ENCODE peak calls at places on chromosomes 11 and 22, in seven cellular contexts. N is lung, B is dorsolateral prefrontal cortex, V is Caco-2, Q is stomach, G is astrocyte, R is lower lobe of right lung. H is an unnamed sample.

GRCh38 chr22:41576877-41577276 is 12.8 kb downstream of the PMM1 start:
- DNase-seq in Q (peak; percentile 60), V (peak; percentile 74), G (no peak), N (no peak), R (no peak), B (peak; percentile 44), H (peak; percentile 41)

GRCh38 chr11:126465573-126466287 is 110.2 kb downstream of the ST3GAL4 start:
- DNase-seq in G (no peak), R (no peak), Q (peak; percentile 30), V (no peak), B (no peak), N (no peak), H (no peak)

GRCh38 chr11:123245567-123245966 is 50.5 kb upstream of the CLMP start:
- DNase-seq in G (no peak), B (no peak), R (no peak), V (no peak), N (no peak), Q (no peak), H (no peak)

GRCh38 chr11:50088231-50088630 is 55.6 kb downstream of the OR4C45 start:
- DNase-seq in V (no peak), N (no peak), R (no peak), G (no peak), Q (no peak), B (no peak), H (no peak)

GRCh38 chr11:47551086-47551485 is 1.8 kb downstream of the CELF1 start:
- DNase-seq in B (no peak), R (no peak), V (no peak), G (no peak), N (no peak), Q (no peak), H (peak; percentile 50)

GRCh38 chr22:27715078-27715477 is 86.5 kb downstream of the MN1 start:
- DNase-seq in Q (no peak), R (no peak), G (no peak), B (peak; percentile 88), N (no peak), V (no peak), H (no peak)

GRCh38 chr11:77179048-77179447 is 51.0 kb downstream of the MYO7A start:
- DNase-seq in G (no peak), R (no peak), Q (no peak), V (no peak), N (no peak), B (peak; percentile 43), H (no peak)

GRCh38 chr11:133678211-133678610 is 145.9 kb upstream of the OPCML start:
- DNase-seq in G (no peak), Q (no peak), B (no peak), N (no peak), V (no peak), R (no peak), H (no peak)

GRCh38 chr22:46031965-46032851 is 55.2 kb upstream of the WNT7B start:
- DNase-seq in V (peak; percentile 20), R (peak; percentile 36), Q (no peak), G (no peak), B (peak; percentile 25), N (no peak), H (no peak)

GRCh38 chr11:128552783-128553661 is 34.3 kb downstream of the ETS1 start:
- DNase-seq in G (peak; percentile 45), R (no peak), V (no peak), N (no peak), B (peak; percentile 74), Q (no peak), H (no peak)

GRCh38 chr22:42261266-42261665 is 9.2 kb downstream of the TCF20 start:
- DNase-seq in B (no peak), Q (no peak), G (no peak), R (no peak), N (no peak), V (no peak), H (peak; percentile 71)

GRCh38 chr11:34719303-34719848 is 98.5 kb downstream of the EHF start:
- DNase-seq in Q (no peak), G (peak; percentile 2), B (no peak), N (no peak), V (no peak), R (no peak), H (peak; percentile 9)

GRCh38 chr11:117923773-117924172 is 5.4 kb downstream of the TMPRSS13 start:
- DNase-seq in Q (no peak), B (peak; percentile 12), R (peak; percentile 8), N (no peak), V (no peak), G (no peak), H (no peak)
- TF ChIP-seq CTCF in Q (no peak), B (no peak), R (no peak), N (no peak), V (no peak), G (no peak), H (no peak)

GRCh38 chr22:29028468-29028867 is 33.2 kb downstream of the C22orf31 start:
- DNase-seq in G (no peak), R (no peak), N (no peak), Q (no peak), V (no peak), B (no peak), H (no peak)

GRCh38 chr22:29031236-29031982 is 30.2 kb downstream of the C22orf31 start:
- DNase-seq in N (peak; percentile 66), B (peak; percentile 61), V (no peak), Q (peak; percentile 44), G (peak; percentile 99), R (peak; percentile 63), H (peak; percentile 90)

GRCh38 chr22:29030618-29031235 is 30.9 kb downstream of the C22orf31 start:
- DNase-seq in R (peak; percentile 83), V (no peak), B (peak; percentile 57), G (peak; percentile 87), Q (peak; percentile 93), N (peak; percentile 87), H (peak; percentile 77)

GRCh38 chr22:29030016-29030617 is 31.5 kb downstream of the C22orf31 start:
- DNase-seq in R (no peak), V (no peak), G (peak; percentile 81), Q (peak; percentile 42), B (no peak), N (no peak), H (peak; percentile 25)

GRCh38 chr22:29029202-29030000 is 32.2 kb downstream of the C22orf31 start:
- DNase-seq in R (no peak), V (no peak), B (no peak), G (no peak), N (no peak), Q (no peak), H (no peak)
- H3K4me3 ChIP-seq in R (no peak overlapping the region), V (no peak overlapping the region), B (no peak overlapping the region), G (peak overlapping the region; percentile 42), N (no peak overlapping the region), Q (no peak overlapping the region), H (no peak overlapping the region)

GRCh38 chr11:340539-341512 is 20.2 kb upstream of the IFITM3 start:
- DNase-seq in Q (no peak), V (no peak), B (no peak), G (no peak), R (no peak), N (no peak), H (peak; percentile 47)
- TF ChIP-seq CTCF in Q (no peak), V (no peak), B (no peak), G (no peak), R (no peak), N (no peak), H (no peak)

DNA sequence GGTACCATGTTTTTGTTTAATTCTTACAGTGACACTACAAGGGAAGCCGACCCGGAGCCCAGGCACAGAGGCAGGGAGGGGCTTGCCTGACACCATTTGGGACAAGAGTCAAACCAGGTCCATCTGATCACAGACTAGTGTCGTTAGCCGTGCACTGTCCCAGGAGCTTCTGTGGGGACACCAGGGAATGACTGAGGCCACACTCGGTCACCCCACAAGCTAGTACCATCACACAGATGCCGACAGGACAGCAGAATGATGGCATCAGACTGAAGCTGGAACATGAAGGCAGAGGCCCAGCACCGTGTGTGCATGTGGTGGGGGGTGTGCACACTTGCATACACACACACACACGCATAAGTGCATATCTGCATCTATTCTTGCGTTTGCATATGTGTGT is 61.5 kb upstream of the NECTIN1 start:
- DNase-seq in Q (no peak), G (no peak), B (no peak), N (no peak), R (peak; percentile 22), V (peak; percentile 17), H (no peak)
- H3K4me3 ChIP-seq in Q (no peak overlapping the region), G (no peak overlapping the region), B (no peak overlapping the region), N (no peak overlapping the region), R (no peak overlapping the region), V (no peak overlapping the region), H (no peak overlapping the region)

H was measured in fibroblast of the aortic adventitia.